ENCODE peak calls at places on chromosomes 5 and 9, in six cellular contexts. P is stimulated activated CD4-positive, alpha-beta T cell treated with anti-CD3 and anti-CD28 coated beads, Interleukin-2, amount 100 ng/mL, for 48 hours; B is naive thymus-derived CD8-positive, alpha-beta T cell; K is Daoy; L is foreskin fibroblast; E is NCI-H1105. A is an unnamed sample.

GRCh38 chr9:83220737-83221136 is 157.8 kb upstream of the RASEF start:
- DNase-seq in P (no peak), B (no peak), K (peak; percentile 68), L (peak; percentile 78), E (no peak), A (no peak)

GRCh38 chr9:132128191-132128590 is 33.7 kb upstream of the NTNG2 start:
- DNase-seq in P (no peak), B (no peak), K (no peak), L (no peak), E (no peak), A (no peak)

GRCh38 chr5:52998552-52999313 is 9.6 kb downstream of the ITGA2 start:
- DNase-seq in P (no peak), B (no peak), K (no peak), L (no peak), E (no peak), A (no peak)

GRCh38 chr9:36728651-36729520 is 156.2 kb downstream of the MELK start:
- DNase-seq in P (peak; percentile 78), B (peak; percentile 47), K (peak; percentile 87), L (peak; percentile 41), E (peak; percentile 51), A (peak; percentile 58)

GRCh38 chr5:177353093-177353492 is 1.6 kb upstream of the LMAN2 start:
- DNase-seq in P (no peak), B (no peak), K (no peak), L (no peak), E (no peak), A (no peak)

GRCh38 chr5:68884893-68885292 is 208.9 kb upstream of the SLC30A5 start:
- DNase-seq in P (no peak), B (no peak), K (no peak), L (no peak), E (no peak), A (no peak)

GRCh38 chr9:137917795-137918194 is 40.2 kb downstream of the CACNA1B start:
- DNase-seq in P (no peak), B (no peak), K (no peak), L (no peak), E (no peak), A (no peak)

GRCh38 chr5:107486489-107486888 is 184.2 kb downstream of the EFNA5 start:
- DNase-seq in P (peak; percentile 23), B (no peak), K (peak; percentile 66), L (peak; percentile 58), E (no peak), A (peak; percentile 59)

GRCh38 chr9:79053613-79054012 is 518.2 kb upstream of the TLE4 start:
- DNase-seq in P (no peak), B (no peak), K (no peak), L (no peak), E (no peak), A (no peak)

GRCh38 chr5:73280821-73281746 is 108.1 kb downstream of the TMEM174 start:
- DNase-seq in P (no peak), B (no peak), K (peak; percentile 90), L (no peak), E (peak; percentile 79), A (no peak)

GRCh38 chr5:43295202-43295601 is 18.0 kb downstream of the HMGCS1 start:
- DNase-seq in P (no peak), B (no peak), K (no peak), L (no peak), E (no peak), A (no peak)

GRCh38 chr5:83662558-83662957 is 58.1 kb downstream of the HAPLN1 start:
- DNase-seq in P (no peak), B (no peak), K (no peak), L (no peak), E (no peak), A (no peak)

GRCh38 chr5:34001231-34001935 is 6.5 kb downstream of the AMACR start:
- DNase-seq in P (no peak), B (no peak), K (peak; percentile 28), L (no peak), E (peak; percentile 79), A (no peak)

GRCh38 chr5:88883566-88884434 is 816 bp upstream of the MEF2C start:
- DNase-seq in P (no peak), B (peak; percentile 11), K (peak; percentile 77), L (peak; percentile 80), E (peak; percentile 51), A (no peak)

GRCh38 chr9:18920685-18921084 is 112.3 kb downstream of the SAXO1 start:
- DNase-seq in P (no peak), B (no peak), K (no peak), L (no peak), E (no peak), A (no peak)

GRCh38 chr9:111991179-111991578 is 94.6 kb downstream of the UGCG start:
- DNase-seq in P (no peak), B (no peak), K (no peak), L (no peak), E (no peak), A (no peak)

GRCh38 chr5:54761213-54761701 is 224.1 kb downstream of the ESM1 start:
- DNase-seq in P (no peak), B (no peak), K (peak; percentile 48), L (peak; percentile 99), E (no peak), A (no peak)

GRCh38 chr9:20304001-20304400 is 318.3 kb downstream of the MLLT3 start:
- DNase-seq in P (no peak), B (no peak), K (no peak), L (no peak), E (no peak), A (no peak)

GRCh38 chr5:43171441-43171840 is 20.6 kb upstream of the NIM1K start:
- DNase-seq in P (no peak), B (no peak), K (no peak), L (no peak), E (no peak), A (no peak)

GRCh38 chr5:42889311-42889933 is 77.7 kb upstream of the SELENOP start:
- DNase-seq in P (peak; percentile 64), B (peak; percentile 47), K (peak; percentile 59), L (peak; percentile 46), E (peak; percentile 59), A (peak; percentile 69)

GRCh38 chr9:15246688-15247087 is 60.3 kb downstream of the TTC39B start:
- DNase-seq in P (no peak), B (no peak), K (peak; percentile 15), L (no peak), E (no peak), A (no peak)

GRCh38 chr5:33120671-33121070 is 320.1 kb upstream of the TARS1 start:
- DNase-seq in P (no peak), B (no peak), K (no peak), L (peak; percentile 42), E (no peak), A (no peak)

GRCh38 chr9:69643098-69643497 is 29.1 kb downstream of the APBA1 start:
- DNase-seq in P (no peak), B (no peak), K (no peak), L (no peak), E (no peak), A (no peak)

GRCh38 chr9:136331030-136331429 is 3.7 kb downstream of the GPSM1 start:
- DNase-seq in P (no peak), B (no peak), K (no peak), L (no peak), E (no peak), A (no peak)

GRCh38 chr5:172722309-172722815 is 48.6 kb downstream of the DUSP1 start:
- DNase-seq in P (no peak), B (no peak), K (no peak), L (no peak), E (no peak), A (peak; percentile 75)